ENCODE peak calls at places on chromosomes 3 and 15, in ten cellular contexts. J is psoas muscle, A is neural crest cell, H is PC-9, S is GM12865, B is B cell, P is transverse colon, F is fibroblast of mammary gland, L is GM13977, Z is fibroblast of lung. G is an unnamed sample.

GRCh38 chr3:184778426-184779332 is 33.3 kb upstream of the VPS8 start:
- DNase-seq in F (no peak), P (no peak), B (no peak), L (no peak), Z (no peak), H (no peak), S (no peak), A (no peak), J (no peak), G (no peak)

GRCh38 chr3:125967156-125967555 is 1.8 kb upstream of the ROPN1B start:
- DNase-seq in B (no peak), Z (no peak), H (peak; percentile 19), P (no peak), S (no peak), A (no peak), J (no peak), F (no peak), L (no peak), G (no peak)

GRCh38 chr15:101452572-101452971 is 36.9 kb downstream of the PCSK6 start:
- DNase-seq in S (no peak), Z (no peak), P (no peak), A (no peak), B (no peak), L (no peak), F (no peak), J (no peak), H (no peak), G (no peak)

GRCh38 chr15:58307313-58307961 is 124.4 kb upstream of the LIPC start:
- DNase-seq in B (no peak), A (no peak), F (peak; percentile 86), J (no peak), S (no peak), Z (peak; percentile 64), P (no peak), H (no peak), L (no peak), G (no peak)

GRCh38 chr15:39596358-39597051 is 15.6 kb downstream of the THBS1 start:
- DNase-seq in H (no peak), Z (peak; percentile 27), A (no peak), L (no peak), B (no peak), J (no peak), P (no peak), S (no peak), F (peak; percentile 32), G (no peak)

GRCh38 chr3:94234177-94234788 is 171.4 kb downstream of the NSUN3 start:
- DNase-seq in S (peak; percentile 36), A (peak; percentile 20), F (peak; percentile 53), J (no peak), L (peak; percentile 12), B (no peak), H (no peak), P (no peak), Z (peak; percentile 50), G (peak; percentile 22)

GRCh38 chr15:25178835-25179672 is 224.3 kb downstream of the SNRPN start:
- DNase-seq in H (no peak), B (no peak), J (peak; percentile 39), L (peak; percentile 9), Z (no peak), A (no peak), P (peak; percentile 3), S (no peak), F (no peak), G (no peak)

GRCh38 chr3:184353546-184353941 is 7.9 kb downstream of the CLCN2 start:
- DNase-seq in J (no peak), Z (no peak), B (no peak), A (no peak), S (no peak), F (no peak), H (no peak), P (no peak), L (no peak), G (no peak)

GRCh38 chr3:133896002-133896761 is 500 bp upstream of the RAB6B start:
- DNase-seq in P (no peak), H (no peak), B (no peak), F (no peak), A (no peak), L (no peak), J (no peak), Z (peak; percentile 2), S (no peak), G (peak; percentile 35)

GRCh38 chr3:49916686-49917085 is 12.9 kb downstream of the MON1A start:
- DNase-seq in F (peak; percentile 68), L (no peak), A (no peak), Z (peak; percentile 34), J (no peak), H (no peak), S (no peak), P (no peak), B (no peak), G (no peak)

GRCh38 chr3:138398791-138399575 is 35.4 kb upstream of the ESYT3 start:
- DNase-seq in Z (no peak), A (no peak), S (no peak), F (no peak), J (peak; percentile 45), B (no peak), H (no peak), P (no peak), L (no peak), G (no peak)

GRCh38 chr15:74826372-74826819 is at the start of gene CPLX3:
- DNase-seq in P (peak; percentile 50), A (peak; percentile 47), Z (no peak), F (no peak), J (no peak), S (no peak), H (no peak), L (peak; percentile 72), B (peak; percentile 66), G (peak; percentile 77)

GRCh38 chr3:113747719-113748046 is 848 bp downstream of the ATP6V1A start:
- DNase-seq in F (peak; percentile 26), P (no peak), S (peak; percentile 59), B (peak; percentile 24), L (peak; percentile 26), Z (no peak), J (no peak), A (no peak), H (no peak), G (no peak)

GRCh38 chr3:13831386-13831996 is 48.4 kb downstream of the WNT7A start:
- DNase-seq in B (no peak), P (no peak), H (no peak), J (peak; percentile 34), L (no peak), A (no peak), S (no peak), Z (no peak), F (no peak), G (no peak)

GRCh38 chr15:63052961-63053698 is 10.6 kb downstream of the TPM1 start:
- DNase-seq in A (no peak), S (no peak), P (peak; percentile 42), F (peak; percentile 60), L (no peak), J (peak; percentile 81), H (no peak), B (no peak), Z (peak; percentile 79), G (no peak)

GRCh38 chr15:71115567-71116351 is 488 bp downstream of the THSD4 start:
- DNase-seq in P (peak; percentile 71), L (peak; percentile 71), A (peak; percentile 36), J (peak; percentile 62), B (no peak), S (peak; percentile 46), F (peak; percentile 50), Z (peak; percentile 59), H (peak; percentile 57), G (no peak)
- TF ChIP-seq CTCF in P (peak; percentile 27), L (no peak), A (no peak), J (no peak), B (no peak), S (no peak), F (no peak), Z (no peak), H (no peak), G (no peak)

GRCh38 chr15:90087454-90088154 is 14.7 kb downstream of the IDH2 start:
- DNase-seq in S (peak; percentile 34), Z (peak; percentile 38), J (peak; percentile 54), B (no peak), L (no peak), A (no peak), P (peak; percentile 26), F (peak; percentile 71), H (no peak), G (no peak)

GRCh38 chr15:90085565-90085964 is 16.7 kb downstream of the IDH2 start:
- DNase-seq in F (no peak), Z (no peak), B (no peak), A (no peak), S (no peak), L (no peak), P (no peak), H (no peak), J (peak; percentile 28), G (no peak)

GRCh38 chr15:90084876-90085423 is 17.3 kb downstream of the IDH2 start:
- DNase-seq in Z (no peak), P (no peak), H (no peak), L (no peak), S (no peak), J (no peak), B (no peak), A (no peak), F (no peak), G (no peak)

GRCh38 chr15:90083954-90084607 is 18.2 kb downstream of the IDH2 start:
- DNase-seq in P (no peak), H (no peak), J (no peak), S (no peak), Z (no peak), B (no peak), F (no peak), A (no peak), L (no peak), G (no peak)

GRCh38 chr15:90086868-90087268 is 15.4 kb downstream of the IDH2 start:
- DNase-seq in P (peak; percentile 55), S (peak; percentile 69), A (peak; percentile 52), H (peak; percentile 47), B (peak; percentile 64), J (peak; percentile 50), Z (peak; percentile 41), L (peak; percentile 76), F (peak; percentile 54), G (peak; percentile 78)
- TF ChIP-seq CTCF in P (peak; percentile 68), S (peak; percentile 84), A (peak; percentile 72), H (peak; percentile 84), B (peak; percentile 71), J (peak; percentile 57), Z (peak; percentile 68), L (peak; percentile 76), F (peak; percentile 82), G (peak; percentile 80)

GRCh38 chr15:42066764-42067415 is 27.5 kb downstream of the PLA2G4D start:
- DNase-seq in J (no peak), L (no peak), H (no peak), P (no peak), S (no peak), A (no peak), B (no peak), F (no peak), Z (no peak), G (no peak)
- TF ChIP-seq CTCF in J (peak; percentile 2), L (no peak), H (peak; percentile 3), P (no peak), S (no peak), A (peak; percentile 6), B (no peak), F (no peak), Z (no peak), G (no peak)

DNA sequence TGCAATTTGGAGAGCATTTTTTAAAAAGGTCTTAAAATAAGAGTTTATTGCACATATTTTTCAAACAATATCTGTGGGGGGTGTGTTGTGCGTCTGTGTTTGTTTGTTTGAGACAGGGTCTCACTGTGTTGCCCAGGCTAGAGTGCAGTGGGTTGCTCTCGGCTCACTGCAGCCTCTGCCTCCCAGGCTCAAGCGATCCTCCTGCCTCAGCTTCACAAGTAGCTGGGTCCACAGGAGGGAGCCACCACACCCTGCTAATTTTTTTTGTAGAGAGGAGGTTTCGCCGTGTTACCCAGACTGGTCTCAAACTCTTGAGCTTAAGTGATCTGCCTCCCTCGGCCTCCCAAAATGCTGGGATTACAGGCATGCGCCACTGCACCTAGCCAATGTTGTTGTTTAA is 2.7 kb downstream of the MLF1 start:
- DNase-seq in B (no peak), Z (no peak), S (no peak), F (peak; percentile 8), A (no peak), J (no peak), L (no peak), P (no peak), H (no peak), G (no peak)
- TF ChIP-seq CTCF in B (no peak), Z (no peak), S (no peak), F (no peak), A (no peak), J (peak; percentile 13), L (no peak), P (no peak), H (no peak), G (no peak)